ENCODE peak calls at places on chromosomes 7 and 10, in seven cellular contexts. A, X, V, E, G, D and S are unnamed samples.

GRCh38 chr10:33559105-33559504 is 224.6 kb upstream of the NRP1 start:
- DNase-seq in A (no peak), X (peak), V (no peak), E (no peak), G (no peak), D (no peak), S (no peak)

GRCh38 chr10:33216661-33217427 is 117.6 kb downstream of the NRP1 start:
- DNase-seq in A (no peak), X (no peak), V (no peak), E (no peak), G (no peak), D (no peak), S (no peak)

GRCh38 chr10:8052344-8052969 is 2.0 kb upstream of the GATA3 start:
- DNase-seq in A (no peak), X (no peak), V (peak), E (no peak), G (no peak), D (no peak), S (no peak)

GRCh38 chr7:139200382-139200781 is 30.7 kb upstream of the UBN2 start:
- DNase-seq in A (no peak), X (no peak), V (no peak), E (no peak), G (no peak), D (no peak), S (no peak)

GRCh38 chr10:132103116-132103910 is 37.6 kb downstream of the JAKMIP3 start:
- DNase-seq in A (no peak), X (no peak), V (no peak), E (no peak), G (no peak), D (no peak), S (no peak)

GRCh38 chr10:89250814-89251416 is 660 bp downstream of the LIPA start:
- DNase-seq in A (no peak), X (no peak), V (no peak), E (no peak), G (no peak), D (no peak), S (no peak)

GRCh38 chr10:128035557-128035973 is 90.7 kb downstream of the MKI67 start:
- DNase-seq in A (peak), X (no peak), V (peak), E (peak), G (peak), D (peak), S (no peak)

GRCh38 chr7:12494354-12495024 is 76.0 kb upstream of the SCIN start:
- DNase-seq in A (no peak), X (no peak), V (peak), E (no peak), G (no peak), D (no peak), S (no peak)

GRCh38 chr10:69491611-69492010 is 40.3 kb downstream of the TSPAN15 start:
- DNase-seq in A (no peak), X (peak), V (no peak), E (no peak), G (no peak), D (no peak), S (no peak)

GRCh38 chr10:77879710-77880109 is 46.8 kb downstream of the DLG5 start:
- DNase-seq in A (no peak), X (no peak), V (no peak), E (no peak), G (no peak), D (no peak), S (no peak)

GRCh38 chr7:16603633-16604032 is 41.9 kb downstream of the ANKMY2 start:
- DNase-seq in A (no peak), X (no peak), V (no peak), E (no peak), G (no peak), D (no peak), S (no peak)

GRCh38 chr7:24982917-24983316 is 2.9 kb upstream of the OSBPL3 start:
- DNase-seq in A (no peak), X (no peak), V (peak), E (no peak), G (no peak), D (no peak), S (no peak)

GRCh38 chr7:126940723-126941307 is 311.9 kb downstream of the GRM8 start:
- DNase-seq in A (no peak), X (no peak), V (no peak), E (no peak), G (no peak), D (no peak), S (no peak)

GRCh38 chr7:69598081-69598486 is at the start of gene AUTS2:
- DNase-seq in A (peak), X (peak), V (peak), E (peak), G (peak), D (no peak), S (peak)

GRCh38 chr7:41641006-41641714 is 61.7 kb downstream of the INHBA start:
- DNase-seq in A (no peak), X (no peak), V (no peak), E (no peak), G (no peak), D (no peak), S (no peak)

GRCh38 chr10:1048349-1048731 is 579 bp downstream of the IDI1 start:
- DNase-seq in A (peak), X (peak), V (no peak), E (peak), G (peak), D (peak), S (no peak)

GRCh38 chr7:81299272-81299671 is 380.4 kb upstream of the SEMA3C start:
- DNase-seq in A (no peak), X (no peak), V (no peak), E (no peak), G (no peak), D (no peak), S (no peak)

GRCh38 chr10:65793738-65794425 is 1132.0 kb upstream of the LRRTM3 start:
- DNase-seq in A (peak), X (no peak), V (no peak), E (no peak), G (no peak), D (no peak), S (no peak)

GRCh38 chr10:34739915-34740314 is 75.2 kb downstream of the PARD3 start:
- DNase-seq in A (peak), X (peak), V (peak), E (peak), G (peak), D (no peak), S (peak)

GRCh38 chr7:136134503-136134902 is 157.3 kb upstream of the MTPN start:
- DNase-seq in A (no peak), X (no peak), V (peak), E (no peak), G (no peak), D (no peak), S (no peak)

GRCh38 chr10:43048301-43049051 is 28.4 kb upstream of the RET start:
- DNase-seq in A (no peak), X (peak), V (no peak), E (peak), G (no peak), D (no peak), S (no peak)

GRCh38 chr7:70678621-70679251 is 453.2 kb upstream of the GALNT17 start:
- DNase-seq in A (no peak), X (no peak), V (no peak), E (no peak), G (no peak), D (no peak), S (no peak)

GRCh38 chr7:98242934-98243333 is 9.1 kb downstream of the TECPR1 start:
- DNase-seq in A (no peak), X (no peak), V (no peak), E (no peak), G (no peak), D (no peak), S (no peak)

GRCh38 chr7:171364-171904 is 20.9 kb upstream of the FAM20C start:
- DNase-seq in A (no peak), X (no peak), V (no peak), E (peak), G (no peak), D (no peak), S (no peak)

GRCh38 chr10:125629758-125630376 is 53.1 kb downstream of the TEX36 start:
- DNase-seq in A (no peak), X (no peak), V (peak), E (no peak), G (no peak), D (no peak), S (no peak)

GRCh38 chr10:131207176-131207575 is 104.3 kb downstream of the TCERG1L start:
- DNase-seq in A (no peak), X (peak), V (no peak), E (no peak), G (no peak), D (no peak), S (no peak)

GRCh38 chr10:29585488-29585976 is 49.2 kb downstream of the SVIL start:
- DNase-seq in A (no peak), X (no peak), V (peak), E (no peak), G (no peak), D (no peak), S (no peak)

GRCh38 chr7:155007947-155008346 is 5.0 kb upstream of the PAXIP1 start:
- DNase-seq in A (no peak), X (no peak), V (peak), E (no peak), G (no peak), D (no peak), S (no peak)

GRCh38 chr10:33421789-33422188 is 87.3 kb upstream of the NRP1 start:
- DNase-seq in A (no peak), X (peak), V (no peak), E (no peak), G (no peak), D (no peak), S (no peak)

GRCh38 chr10:7647062-7647664 is 19.6 kb downstream of the ITIH5 start:
- DNase-seq in A (no peak), X (no peak), V (no peak), E (no peak), G (no peak), D (no peak), S (no peak)

GRCh38 chr10:74380780-74381179 is 229.8 kb downstream of the ADK start:
- DNase-seq in A (no peak), X (no peak), V (no peak), E (no peak), G (no peak), D (no peak), S (no peak)

GRCh38 chr10:51615764-51616298 is 83.6 kb downstream of the CSTF2T start:
- DNase-seq in A (no peak), X (no peak), V (no peak), E (no peak), G (no peak), D (no peak), S (no peak)

GRCh38 chr7:148940702-148941597 is 56.9 kb upstream of the EZH2 start:
- DNase-seq in A (peak), X (peak), V (peak), E (peak), G (peak), D (peak), S (peak)

GRCh38 chr7:130845581-130846085 is 111.6 kb upstream of the KLF14 start:
- DNase-seq in A (no peak), X (no peak), V (no peak), E (no peak), G (no peak), D (no peak), S (no peak)

GRCh38 chr7:130843703-130844102 is 109.7 kb upstream of the KLF14 start:
- DNase-seq in A (no peak), X (no peak), V (no peak), E (no peak), G (no peak), D (no peak), S (no peak)

GRCh38 chr7:130840599-130840998 is 106.6 kb upstream of the KLF14 start:
- DNase-seq in A (no peak), X (no peak), V (no peak), E (no peak), G (no peak), D (no peak), S (no peak)

GRCh38 chr7:130841416-130841815 is 107.4 kb upstream of the KLF14 start:
- DNase-seq in A (no peak), X (no peak), V (no peak), E (no peak), G (no peak), D (no peak), S (no peak)

GRCh38 chr7:130844811-130845580 is 111.0 kb upstream of the KLF14 start:
- DNase-seq in A (no peak), X (no peak), V (no peak), E (no peak), G (no peak), D (no peak), S (no peak)
- H3K4me3 ChIP-seq in A (no peak), X (no peak), V (no peak), E (no peak), G (no peak), D (no peak), S (no peak)

DNA sequence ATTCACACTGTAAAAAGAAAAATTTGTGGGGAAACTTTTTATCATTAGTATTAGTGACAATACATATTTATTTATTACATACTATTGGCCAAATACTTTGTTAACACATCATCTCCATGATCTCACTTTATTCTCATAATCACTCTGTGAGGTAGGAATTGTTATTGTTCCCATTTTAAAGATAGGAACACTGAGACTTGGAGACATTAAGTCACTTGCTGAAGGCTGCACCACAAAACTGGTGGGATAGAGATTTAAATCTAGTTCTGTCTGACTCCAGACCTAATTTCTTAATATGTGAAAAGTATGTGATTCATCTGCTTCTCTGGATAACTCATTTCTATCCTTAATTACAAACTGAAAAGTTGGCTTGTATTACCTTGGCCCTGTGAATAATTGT is 8.2 kb downstream of the PPP1R3C start:
- DNase-seq in A (no peak), X (no peak), V (no peak), E (no peak), G (no peak), D (no peak), S (no peak)
- H3K27ac ChIP-seq in A (no peak), X (no peak), V (no peak), E (no peak), G (no peak), D (no peak), S (no peak)

GRCh38 chr10:102407641-102407943 is 11.0 kb downstream of the PSD start:
- DNase-seq in A (no peak), X (no peak), V (no peak), E (no peak), G (no peak), D (no peak), S (no peak)
- H3K4me3 ChIP-seq in A (no peak), X (no peak), V (no peak), E (no peak), G (no peak), D (no peak), S (peak)

GRCh38 chr10:14659626-14660196 is 115.0 kb downstream of the FAM107B start:
- DNase-seq in A (peak), X (no peak), V (no peak), E (peak), G (no peak), D (no peak), S (no peak)

GRCh38 chr10:14664345-14664744 is 110.4 kb downstream of the FAM107B start:
- DNase-seq in A (no peak), X (no peak), V (no peak), E (no peak), G (no peak), D (no peak), S (no peak)

GRCh38 chr10:14661818-14662217 is 112.9 kb downstream of the FAM107B start:
- DNase-seq in A (no peak), X (no peak), V (no peak), E (no peak), G (no peak), D (no peak), S (no peak)

GRCh38 chr10:14658331-14659122 is 116.2 kb downstream of the FAM107B start:
- DNase-seq in A (no peak), X (no peak), V (no peak), E (no peak), G (no peak), D (no peak), S (no peak)

DNA sequence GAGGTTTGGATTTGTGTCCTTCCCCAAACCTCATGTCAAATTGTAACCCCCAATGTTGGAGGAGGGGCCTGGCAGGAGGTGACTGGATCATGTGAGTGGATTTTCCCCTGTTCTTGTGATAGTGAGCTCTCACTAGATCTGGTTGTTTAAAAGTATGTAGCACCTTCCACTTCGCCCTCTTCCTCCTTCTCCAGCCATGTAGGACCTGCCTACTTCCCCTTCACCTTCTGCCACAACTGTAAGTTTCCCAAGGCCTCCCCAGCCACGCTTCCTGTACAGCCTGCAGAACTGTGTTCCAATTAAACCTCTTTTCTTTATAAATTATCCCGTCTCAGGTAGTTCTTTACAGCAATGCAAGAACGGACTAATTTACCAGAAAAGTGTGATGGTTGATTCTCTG is 113.8 kb downstream of the FAM107B start:
- DNase-seq in A (no peak), X (no peak), V (no peak), E (no peak), G (no peak), D (no peak), S (no peak)
- H3K27ac ChIP-seq in A (no peak), X (no peak), V (no peak), E (no peak), G (no peak), D (no peak), S (no peak)

DNA sequence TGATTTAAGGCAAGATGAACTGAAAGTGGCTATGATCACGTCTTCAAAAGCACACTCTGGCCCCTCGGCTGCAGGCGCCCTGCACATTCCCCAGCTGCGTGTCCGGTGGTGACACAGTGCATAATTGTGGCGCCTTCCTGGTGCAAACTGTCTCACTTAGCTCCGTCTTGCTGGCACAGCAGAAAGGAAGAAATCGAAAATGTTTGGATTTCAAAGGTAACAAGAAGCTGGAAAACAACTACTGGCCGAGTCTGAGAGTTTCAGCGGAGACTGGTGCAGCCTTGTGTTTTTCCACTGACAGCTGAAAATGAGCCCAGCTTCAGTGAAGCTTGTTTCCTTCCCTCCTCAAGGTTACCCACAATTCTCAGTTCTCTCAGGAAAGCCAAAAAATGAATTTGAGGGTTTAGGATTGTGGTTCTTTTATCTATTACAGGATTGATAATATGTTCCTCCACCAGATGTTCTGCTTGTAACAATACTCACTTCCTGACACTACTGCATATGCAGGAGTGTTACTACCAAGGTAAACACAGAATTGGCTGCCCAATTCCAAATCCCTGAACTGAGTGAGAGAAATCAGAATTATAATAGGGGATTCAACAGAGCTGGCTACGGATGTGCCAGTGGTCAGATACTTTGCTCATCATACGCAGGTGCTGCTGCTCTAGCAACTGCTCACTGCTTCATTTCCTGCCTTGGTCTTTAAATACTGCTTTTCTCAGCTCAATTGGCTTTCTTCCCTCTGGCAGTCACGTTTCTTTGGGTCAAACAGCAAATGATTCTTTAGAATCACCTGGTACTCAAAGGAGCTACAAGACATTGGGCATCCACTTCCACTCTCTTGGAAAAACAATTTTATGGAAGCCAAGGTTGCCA is 63.7 kb downstream of the TRUB1 start:
- DNase-seq in A (no peak), X (no peak), V (no peak), E (no peak), G (no peak), D (no peak), S (no peak)
- H3K4me3 ChIP-seq in A (no peak), X (peak), V (no peak), E (peak), G (peak), D (no peak), S (peak)

GRCh38 chr10:3869036-3869435 is 84.0 kb upstream of the KLF6 start:
- DNase-seq in A (peak), X (no peak), V (no peak), E (no peak), G (no peak), D (no peak), S (no peak)
- H3K27ac ChIP-seq in A (peak), X (no peak), V (no peak), E (no peak), G (no peak), D (no peak), S (no peak)

GRCh38 chr10:24449334-24449740 is 240.4 kb downstream of the KIAA1217 start:
- DNase-seq in A (no peak), X (no peak), V (no peak), E (no peak), G (no peak), D (no peak), S (no peak)
- H3K4me3 ChIP-seq in A (peak), X (peak), V (no peak), E (no peak), G (peak), D (no peak), S (peak)

GRCh38 chr10:119349341-119349740 is 142.0 kb downstream of the GRK5 start:
- DNase-seq in A (no peak), X (peak), V (no peak), E (no peak), G (peak), D (no peak), S (no peak)
- H3K27ac ChIP-seq in A (peak), X (peak), V (no peak), E (peak), G (peak), D (no peak), S (peak)

GRCh38 chr7:114930829-114931655 is 9.1 kb downstream of the MDFIC start:
- DNase-seq in A (no peak), X (no peak), V (no peak), E (no peak), G (no peak), D (no peak), S (no peak)
- H3K4me3 ChIP-seq in A (no peak), X (no peak), V (no peak), E (no peak), G (no peak), D (peak), S (no peak)